ENCODE peak calls at places on chromosomes 12 and 14, in seven cellular contexts. One of them, this sample, is unnamed.

GRCh38 chr12:32983968-32984367 is 87.4 kb upstream of the PKP2 start:
- DNase-seq in endothelial cell of umbilical vein: no peak
- DNase-seq in nephron progenitor cell: no peak
- DNase-seq in NB4: peak; percentile 66
- DNase-seq in astrocyte: no peak
- DNase-seq in tibial artery: no peak
- DNase-seq in RWPE1: no peak
- DNase-seq in this sample: no peak

GRCh38 chr14:69043007-69043444 is 63.9 kb upstream of the ACTN1 start:
- DNase-seq in astrocyte: no peak
- DNase-seq in nephron progenitor cell: no peak
- DNase-seq in NB4: peak; percentile 85
- DNase-seq in RWPE1: no peak
- DNase-seq in tibial artery: peak; percentile 61
- DNase-seq in endothelial cell of umbilical vein: no peak
- DNase-seq in this sample: peak; percentile 62

GRCh38 chr12:89525002-89525823 is 617 bp upstream of the GALNT4 start:
- DNase-seq in nephron progenitor cell: peak; percentile 68
- DNase-seq in NB4: peak; percentile 74
- DNase-seq in endothelial cell of umbilical vein: peak; percentile 14
- DNase-seq in RWPE1: peak; percentile 26
- DNase-seq in tibial artery: peak; percentile 24
- DNase-seq in astrocyte: peak; percentile 29
- DNase-seq in this sample: peak; percentile 35

GRCh38 chr12:94640134-94640928 is 10.0 kb downstream of the TMCC3 start:
- DNase-seq in endothelial cell of umbilical vein: no peak
- DNase-seq in astrocyte: peak; percentile 94
- DNase-seq in nephron progenitor cell: no peak
- DNase-seq in NB4: peak; percentile 97
- DNase-seq in tibial artery: no peak
- DNase-seq in RWPE1: peak; percentile 62
- DNase-seq in this sample: peak; percentile 87

GRCh38 chr12:109999983-110000505 is 814 bp downstream of the ANKRD13A start:
- DNase-seq in RWPE1: no peak
- DNase-seq in endothelial cell of umbilical vein: peak; percentile 43
- DNase-seq in astrocyte: peak; percentile 45
- DNase-seq in nephron progenitor cell: peak; percentile 21
- DNase-seq in NB4: peak; percentile 53
- DNase-seq in tibial artery: peak; percentile 31
- DNase-seq in this sample: peak; percentile 53

GRCh38 chr14:81265641-81266169 is 44.9 kb upstream of the GTF2A1 start:
- DNase-seq in nephron progenitor cell: no peak
- DNase-seq in tibial artery: no peak
- DNase-seq in NB4: no peak
- DNase-seq in endothelial cell of umbilical vein: no peak
- DNase-seq in RWPE1: no peak
- DNase-seq in astrocyte: no peak
- DNase-seq in this sample: no peak

GRCh38 chr12:1720494-1720893 is 29.6 kb downstream of the ADIPOR2 start:
- DNase-seq in RWPE1: no peak
- DNase-seq in endothelial cell of umbilical vein: no peak
- DNase-seq in NB4: no peak
- DNase-seq in nephron progenitor cell: no peak
- DNase-seq in astrocyte: no peak
- DNase-seq in tibial artery: no peak
- DNase-seq in this sample: no peak

GRCh38 chr14:50560929-50561280 is 960 bp downstream of the ATL1 start:
- DNase-seq in NB4: peak; percentile 91
- DNase-seq in RWPE1: peak; percentile 38
- DNase-seq in tibial artery: peak; percentile 90
- DNase-seq in nephron progenitor cell: peak; percentile 70
- DNase-seq in astrocyte: peak; percentile 64
- DNase-seq in endothelial cell of umbilical vein: peak; percentile 26
- DNase-seq in this sample: peak; percentile 51

GRCh38 chr12:119154435-119154818 is 24.3 kb upstream of the HSPB8 start:
- DNase-seq in RWPE1: no peak
- DNase-seq in endothelial cell of umbilical vein: no peak
- DNase-seq in astrocyte: no peak
- DNase-seq in nephron progenitor cell: peak; percentile 80
- DNase-seq in tibial artery: no peak
- DNase-seq in NB4: peak; percentile 26
- DNase-seq in this sample: no peak

GRCh38 chr12:109495012-109495411 is 17.6 kb downstream of the UBE3B start:
- DNase-seq in tibial artery: no peak
- DNase-seq in RWPE1: no peak
- DNase-seq in astrocyte: no peak
- DNase-seq in NB4: no peak
- DNase-seq in nephron progenitor cell: no peak
- DNase-seq in endothelial cell of umbilical vein: no peak
- DNase-seq in this sample: no peak

GRCh38 chr14:96285667-96286066 is 29.7 kb downstream of the BDKRB1 start:
- DNase-seq in RWPE1: no peak
- DNase-seq in endothelial cell of umbilical vein: no peak
- DNase-seq in NB4: no peak
- DNase-seq in astrocyte: peak; percentile 21
- DNase-seq in tibial artery: no peak
- DNase-seq in nephron progenitor cell: no peak
- DNase-seq in this sample: peak; percentile 87

GRCh38 chr14:91271639-91272038 is 27.1 kb upstream of the GPR68 start:
- DNase-seq in RWPE1: no peak
- DNase-seq in tibial artery: no peak
- DNase-seq in NB4: no peak
- DNase-seq in astrocyte: no peak
- DNase-seq in endothelial cell of umbilical vein: no peak
- DNase-seq in nephron progenitor cell: no peak
- DNase-seq in this sample: no peak

GRCh38 chr12:132162508-132163031 is 18.3 kb downstream of the NOC4L start:
- DNase-seq in astrocyte: peak; percentile 80
- DNase-seq in endothelial cell of umbilical vein: no peak
- DNase-seq in nephron progenitor cell: no peak
- DNase-seq in NB4: peak; percentile 85
- DNase-seq in tibial artery: peak; percentile 35
- DNase-seq in RWPE1: no peak
- DNase-seq in this sample: peak; percentile 75

GRCh38 chr14:92417759-92418158 is 94.8 kb downstream of the SLC24A4 start:
- DNase-seq in tibial artery: peak; percentile 48
- DNase-seq in nephron progenitor cell: no peak
- DNase-seq in endothelial cell of umbilical vein: no peak
- DNase-seq in NB4: peak; percentile 77
- DNase-seq in astrocyte: no peak
- DNase-seq in RWPE1: no peak
- DNase-seq in this sample: peak; percentile 60

GRCh38 chr14:51828017-51828797 is 32.2 kb upstream of the GNG2 start:
- DNase-seq in NB4: peak; percentile 97
- DNase-seq in astrocyte: peak; percentile 64
- DNase-seq in nephron progenitor cell: no peak
- DNase-seq in RWPE1: peak; percentile 76
- DNase-seq in tibial artery: no peak
- DNase-seq in endothelial cell of umbilical vein: no peak
- DNase-seq in this sample: no peak

GRCh38 chr14:71388862-71389261 is 481.6 kb downstream of the PCNX1 start:
- DNase-seq in endothelial cell of umbilical vein: no peak
- DNase-seq in tibial artery: no peak
- DNase-seq in NB4: no peak
- DNase-seq in astrocyte: no peak
- DNase-seq in RWPE1: no peak
- DNase-seq in nephron progenitor cell: no peak
- DNase-seq in this sample: no peak

GRCh38 chr14:70816525-70816924 is 7.2 kb upstream of the MAP3K9 start:
- DNase-seq in nephron progenitor cell: no peak
- DNase-seq in RWPE1: no peak
- DNase-seq in endothelial cell of umbilical vein: no peak
- DNase-seq in astrocyte: no peak
- DNase-seq in NB4: no peak
- DNase-seq in tibial artery: no peak
- DNase-seq in this sample: no peak

GRCh38 chr14:65075628-65076325 is 26.5 kb downstream of the MAX start:
- DNase-seq in NB4: no peak
- DNase-seq in tibial artery: peak; percentile 51
- DNase-seq in nephron progenitor cell: no peak
- DNase-seq in endothelial cell of umbilical vein: no peak
- DNase-seq in astrocyte: no peak
- DNase-seq in RWPE1: no peak
- DNase-seq in this sample: no peak

GRCh38 chr12:10097521-10097920 is 1.3 kb downstream of the CLEC1A start:
- DNase-seq in astrocyte: no peak
- DNase-seq in endothelial cell of umbilical vein: peak; percentile 66
- DNase-seq in NB4: no peak
- DNase-seq in RWPE1: no peak
- DNase-seq in nephron progenitor cell: no peak
- DNase-seq in tibial artery: no peak
- DNase-seq in this sample: peak; percentile 38

GRCh38 chr12:644293-644639 is 19.0 kb downstream of the NINJ2 start:
- DNase-seq in nephron progenitor cell: no peak
- DNase-seq in astrocyte: no peak
- DNase-seq in endothelial cell of umbilical vein: no peak
- DNase-seq in NB4: no peak
- DNase-seq in tibial artery: no peak
- DNase-seq in RWPE1: no peak
- DNase-seq in this sample: no peak

GRCh38 chr12:643478-644292 is 19.6 kb downstream of the NINJ2 start:
- DNase-seq in astrocyte: no peak
- DNase-seq in NB4: peak; percentile 72
- DNase-seq in endothelial cell of umbilical vein: peak; percentile 78
- DNase-seq in tibial artery: peak; percentile 39
- DNase-seq in RWPE1: no peak
- DNase-seq in nephron progenitor cell: no peak
- DNase-seq in this sample: no peak

GRCh38 chr12:644818-645552 is 18.3 kb downstream of the NINJ2 start:
- DNase-seq in nephron progenitor cell: no peak
- DNase-seq in tibial artery: no peak
- DNase-seq in endothelial cell of umbilical vein: no peak
- DNase-seq in RWPE1: no peak
- DNase-seq in NB4: no peak
- DNase-seq in astrocyte: peak; percentile 56
- DNase-seq in this sample: peak; percentile 4

GRCh38 chr12:645563-646071 is 17.6 kb downstream of the NINJ2 start:
- DNase-seq in astrocyte: peak; percentile 50
- DNase-seq in endothelial cell of umbilical vein: peak; percentile 81
- DNase-seq in NB4: peak; percentile 62
- DNase-seq in nephron progenitor cell: no peak
- DNase-seq in tibial artery: peak; percentile 66
- DNase-seq in RWPE1: no peak
- DNase-seq in this sample: peak; percentile 73

GRCh38 chr12:642633-643477 is 20.4 kb downstream of the NINJ2 start:
- DNase-seq in endothelial cell of umbilical vein: peak; percentile 52
- DNase-seq in NB4: peak; percentile 92
- DNase-seq in astrocyte: peak; percentile 42
- DNase-seq in RWPE1: peak; percentile 64
- DNase-seq in nephron progenitor cell: peak; percentile 75
- DNase-seq in tibial artery: peak; percentile 62
- DNase-seq in this sample: peak; percentile 73
- TF ChIP-seq CTCF in endothelial cell of umbilical vein: peak; percentile 35
- TF ChIP-seq CTCF in NB4: peak; percentile 27
- TF ChIP-seq CTCF in astrocyte: no peak
- TF ChIP-seq CTCF in RWPE1: no peak
- TF ChIP-seq CTCF in nephron progenitor cell: peak; percentile 36
- TF ChIP-seq CTCF in tibial artery: peak; percentile 15
- TF ChIP-seq CTCF in this sample: peak; percentile 30

GRCh38 chr12:69287556-69287955 is 48.2 kb downstream of the CPSF6 start:
- DNase-seq in tibial artery: no peak
- DNase-seq in NB4: no peak
- DNase-seq in nephron progenitor cell: no peak
- DNase-seq in endothelial cell of umbilical vein: no peak
- DNase-seq in astrocyte: no peak
- DNase-seq in RWPE1: no peak
- DNase-seq in this sample: no peak

GRCh38 chr12:69290545-69291277 is 51.3 kb downstream of the CPSF6 start:
- DNase-seq in RWPE1: peak; percentile 62
- DNase-seq in nephron progenitor cell: peak; percentile 84
- DNase-seq in tibial artery: peak; percentile 65
- DNase-seq in endothelial cell of umbilical vein: peak; percentile 70
- DNase-seq in astrocyte: peak; percentile 57
- DNase-seq in NB4: peak; percentile 94
- DNase-seq in this sample: peak; percentile 74

DNA sequence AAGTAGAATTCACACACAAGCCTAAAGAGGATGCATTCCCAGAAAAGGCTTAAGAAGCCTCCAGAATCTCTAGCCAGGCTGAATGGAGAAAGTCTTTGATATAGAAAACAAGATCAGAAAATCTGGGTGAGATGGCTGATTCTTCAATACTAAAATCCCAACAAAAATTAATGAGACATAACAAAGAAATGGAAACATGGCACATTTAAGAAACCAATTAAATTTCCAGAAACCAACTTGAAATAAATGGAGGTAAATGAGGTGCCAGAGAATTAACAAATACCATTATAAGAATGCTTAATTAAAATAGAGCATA is 51.9 kb downstream of the CPSF6 start:
- DNase-seq in astrocyte: no peak
- DNase-seq in RWPE1: no peak
- DNase-seq in endothelial cell of umbilical vein: no peak
- DNase-seq in nephron progenitor cell: no peak
- DNase-seq in NB4: no peak
- DNase-seq in tibial artery: no peak
- DNase-seq in this sample: no peak
- TF ChIP-seq CTCF in astrocyte: no peak
- TF ChIP-seq CTCF in RWPE1: peak; percentile 51
- TF ChIP-seq CTCF in endothelial cell of umbilical vein: no peak
- TF ChIP-seq CTCF in nephron progenitor cell: peak; percentile 30
- TF ChIP-seq CTCF in NB4: no peak
- TF ChIP-seq CTCF in tibial artery: no peak
- TF ChIP-seq CTCF in this sample: no peak

DNA sequence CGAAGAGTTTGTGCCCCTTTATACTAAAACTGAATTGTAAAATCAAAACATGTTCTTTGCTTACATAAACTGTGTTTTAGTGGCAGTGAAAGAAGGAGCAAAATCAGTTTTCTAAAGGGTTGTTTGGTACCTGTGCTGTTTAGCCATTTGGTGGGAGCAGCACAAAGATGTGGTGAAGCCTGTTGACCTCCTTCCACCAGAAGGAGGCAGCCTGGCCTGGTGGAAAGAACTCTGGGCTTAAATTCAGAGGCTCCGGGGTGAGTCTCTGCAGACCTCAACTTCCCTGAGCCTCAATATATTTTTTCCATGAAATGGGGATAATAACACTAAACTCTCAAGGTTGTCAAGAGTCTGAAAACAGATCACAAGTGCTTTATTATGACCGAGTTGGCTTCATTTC is 502.5 kb downstream of the VRK1 start:
- DNase-seq in tibial artery: no peak
- DNase-seq in nephron progenitor cell: peak; percentile 8
- DNase-seq in RWPE1: no peak
- DNase-seq in astrocyte: no peak
- DNase-seq in endothelial cell of umbilical vein: no peak
- DNase-seq in NB4: no peak
- DNase-seq in this sample: no peak
- TF ChIP-seq CTCF in tibial artery: no peak
- TF ChIP-seq CTCF in nephron progenitor cell: peak; percentile 27
- TF ChIP-seq CTCF in RWPE1: no peak
- TF ChIP-seq CTCF in astrocyte: no peak
- TF ChIP-seq CTCF in endothelial cell of umbilical vein: no peak
- TF ChIP-seq CTCF in NB4: no peak
- TF ChIP-seq CTCF in this sample: no peak

DNA sequence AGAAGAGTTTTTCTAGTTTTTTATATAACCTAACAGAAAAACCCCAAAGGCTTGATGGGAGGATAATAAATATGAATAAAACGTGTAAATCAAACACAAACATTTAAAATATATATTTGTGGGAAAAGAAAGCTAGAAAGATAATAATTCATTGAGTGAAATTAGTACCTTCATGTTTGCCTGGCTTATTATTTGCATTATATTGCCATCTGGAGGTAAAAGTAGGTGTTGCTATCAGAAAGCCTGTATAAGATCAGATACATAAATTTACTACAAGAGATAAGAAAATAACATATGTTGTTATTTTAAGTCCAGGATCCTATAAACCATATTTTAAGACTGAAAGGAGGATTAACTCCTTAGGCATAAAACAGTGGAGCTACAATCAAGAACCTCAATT is 77.7 kb downstream of the NTS start:
- DNase-seq in RWPE1: peak; percentile 10
- DNase-seq in astrocyte: peak; percentile 3
- DNase-seq in NB4: peak; percentile 33
- DNase-seq in endothelial cell of umbilical vein: peak; percentile 55
- DNase-seq in nephron progenitor cell: no peak
- DNase-seq in tibial artery: no peak
- DNase-seq in this sample: peak; percentile 14
- TF ChIP-seq CTCF in RWPE1: peak; percentile 52
- TF ChIP-seq CTCF in astrocyte: peak; percentile 49
- TF ChIP-seq CTCF in NB4: peak; percentile 25
- TF ChIP-seq CTCF in endothelial cell of umbilical vein: peak; percentile 17
- TF ChIP-seq CTCF in nephron progenitor cell: peak; percentile 35
- TF ChIP-seq CTCF in tibial artery: peak; percentile 17
- TF ChIP-seq CTCF in this sample: peak; percentile 27

This sample was measured in fibroblast of villous mesenchyme.